ENCODE peak calls at places on chromosomes 1 and 21, in five cellular contexts. I is HepG2, Z is K562, Y is GM12878, O is GM12892. E is an unnamed sample.

GRCh38 chr1:186519981-186520380 is 59.1 kb upstream of the PDC start:
- DNase-seq in I (no peak), Z (no peak), Y (no peak), O (no peak), E (no peak)

GRCh38 chr1:9473032-9473792 is 66.1 kb upstream of the SLC25A33 start:
- DNase-seq in I (no peak), Z (peak), Y (no peak), O (no peak), E (no peak)

GRCh38 chr21:27649323-27649722 is 682.4 kb upstream of the ADAMTS5 start:
- DNase-seq in I (no peak), Z (no peak), Y (no peak), O (no peak), E (no peak)

GRCh38 chr1:161200421-161200991 is 1.7 kb upstream of the ADAMTS4 start:
- DNase-seq in I (peak), Z (peak), Y (no peak), O (no peak), E (no peak)

GRCh38 chr1:230174765-230175747 is 108.0 kb downstream of the GALNT2 start:
- DNase-seq in I (no peak), Z (peak), Y (no peak), O (no peak), E (no peak)

GRCh38 chr1:10677508-10678364 is 118.7 kb downstream of the CASZ1 start:
- DNase-seq in I (peak), Z (no peak), Y (no peak), O (no peak), E (no peak)

GRCh38 chr1:84991097-84991890 is 5.6 kb downstream of the MCOLN2 start:
- DNase-seq in I (no peak), Z (no peak), Y (no peak), O (peak), E (no peak)

GRCh38 chr1:166164995-166165660 is 1.7 kb downstream of the FAM78B start:
- DNase-seq in I (peak), Z (peak), Y (no peak), O (peak), E (peak)

GRCh38 chr1:238710697-238711096 is 675.7 kb upstream of the CHRM3 start:
- DNase-seq in I (no peak), Z (no peak), Y (no peak), O (no peak), E (no peak)

GRCh38 chr1:205229399-205229861 is 1.7 kb downstream of the TMCC2 start:
- DNase-seq in I (peak), Z (peak), Y (no peak), O (peak), E (peak)

GRCh38 chr1:179153217-179153616 is 71.3 kb downstream of the TOR3A start:
- DNase-seq in I (no peak), Z (no peak), Y (no peak), O (no peak), E (no peak)

GRCh38 chr1:64595871-64596515 is 126.1 kb downstream of the CACHD1 start:
- DNase-seq in I (peak), Z (no peak), Y (no peak), O (no peak), E (no peak)

GRCh38 chr1:152486400-152487006 is 24.1 kb upstream of the LCE5A start:
- DNase-seq in I (peak), Z (peak), Y (no peak), O (no peak), E (no peak)

GRCh38 chr21:31901342-31901741 is 28.5 kb downstream of the HUNK start:
- DNase-seq in I (no peak), Z (no peak), Y (no peak), O (no peak), E (no peak)

GRCh38 chr1:20187103-20187812 is 940 bp upstream of the PLA2G2C start:
- DNase-seq in I (no peak), Z (peak), Y (no peak), O (no peak), E (no peak)
- TF ChIP-seq POLR2A in I (no peak), Z (no peak), Y (no peak), O (no peak), E (no peak)

DNA sequence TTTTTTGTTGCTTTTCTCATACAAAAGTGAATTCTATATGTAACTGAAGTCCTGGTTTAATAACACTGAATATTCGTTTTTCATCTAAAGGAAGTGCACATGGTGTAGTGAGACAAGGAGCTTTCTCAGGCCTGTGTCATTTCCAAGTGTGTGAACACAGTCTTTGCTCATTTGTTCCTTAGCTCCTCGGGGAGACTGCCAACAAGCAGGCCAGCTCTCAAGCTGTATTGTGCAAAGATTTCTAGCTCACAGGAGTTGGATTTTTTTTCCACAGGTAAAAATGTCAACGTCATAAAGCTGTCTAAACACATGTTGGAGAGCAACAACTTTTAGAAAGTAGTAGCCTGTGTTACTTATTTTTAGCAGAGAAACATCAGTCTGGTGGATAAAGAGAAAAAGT is 87.8 kb upstream of the S1PR1 start:
- DNase-seq in I (no peak), Z (no peak), Y (no peak), O (no peak), E (no peak)
- TF ChIP-seq TAF1 in I (no peak), Z (no peak), Y (no peak), O (no peak), E (no peak)

GRCh38 chr21:35932232-35932911 is 128.0 kb downstream of the SETD4 start:
- DNase-seq in I (no peak), Z (peak), Y (peak), O (peak), E (peak)
- TF ChIP-seq POLR2A in I (no peak), Z (no peak), Y (no peak), O (no peak), E (no peak)

DNA sequence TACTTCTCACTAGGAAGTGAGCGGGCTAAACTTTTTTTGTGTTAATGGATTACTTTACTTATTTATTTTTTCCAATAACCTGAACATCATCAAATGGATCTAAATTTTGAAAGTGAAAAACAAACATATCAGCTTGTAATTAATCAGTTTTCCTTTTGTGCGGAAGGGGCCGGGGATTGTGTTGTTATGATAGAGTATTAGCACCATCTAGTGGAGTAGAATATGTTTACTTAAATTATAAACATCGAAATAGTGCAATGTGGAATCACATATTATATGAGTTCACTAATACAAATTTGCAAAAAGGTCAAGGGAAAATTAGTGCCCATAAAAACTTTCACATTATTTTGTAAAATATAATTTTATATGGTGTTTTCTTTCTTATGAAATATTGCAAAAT is 9.1 kb downstream of the CFH start:
- DNase-seq in I (no peak), Z (peak), Y (no peak), O (no peak), E (no peak)
- TF ChIP-seq TAF1 in I (no peak), Z (no peak), Y (no peak), O (no peak), E (no peak)

GRCh38 chr1:15407579-15407978 is 2.1 kb upstream of the EFHD2 start:
- DNase-seq in I (no peak), Z (no peak), Y (no peak), O (no peak), E (no peak)

GRCh38 chr1:15410884-15411245 is 1.2 kb downstream of the EFHD2 start:
- DNase-seq in I (no peak), Z (no peak), Y (no peak), O (no peak), E (no peak)

GRCh38 chr1:15408890-15409399 is 743 bp upstream of the EFHD2 start:
- DNase-seq in I (no peak), Z (no peak), Y (no peak), O (no peak), E (no peak)

GRCh38 chr1:15410223-15410883 is 665 bp downstream of the EFHD2 start:
- DNase-seq in I (no peak), Z (no peak), Y (no peak), O (no peak), E (no peak)

GRCh38 chr1:15409400-15410222 is at the start of gene EFHD2:
- DNase-seq in I (peak), Z (peak), Y (no peak), O (peak), E (peak)
- TF ChIP-seq POLR2A in I (peak), Z (peak), Y (peak), O (peak), E (peak)

DNA sequence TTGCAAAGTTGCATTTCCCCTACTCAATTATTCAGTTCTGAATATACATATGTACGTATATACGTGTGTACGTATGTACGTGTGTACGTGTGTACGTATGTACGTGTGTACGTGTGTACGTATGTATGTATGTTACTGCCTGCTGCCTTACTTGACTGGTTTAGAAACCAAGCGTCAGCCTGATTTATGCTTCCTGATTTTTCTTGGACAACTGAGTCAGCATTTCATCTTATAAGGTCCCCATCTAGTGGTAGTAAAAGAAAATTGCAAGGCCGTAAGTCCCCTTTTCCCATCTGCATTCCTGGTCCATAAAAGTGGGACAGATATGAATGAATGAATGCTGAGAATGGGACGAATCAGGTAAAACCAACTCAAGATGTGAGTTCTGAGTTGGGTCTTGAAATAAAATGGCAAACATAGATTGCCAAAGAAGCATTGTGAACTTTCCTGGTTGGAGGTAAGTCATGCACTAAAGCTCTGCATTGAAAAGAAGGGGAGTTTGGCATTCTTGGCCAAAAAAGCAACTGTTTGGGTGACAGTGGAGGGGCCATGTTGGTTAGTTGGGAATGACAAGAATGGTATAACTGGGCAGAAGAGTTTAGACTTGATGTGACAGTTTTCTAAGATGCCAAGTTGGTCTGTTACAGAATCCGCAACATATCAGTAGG is 76.4 kb upstream of the DNAH14 start:
- DNase-seq in I (peak), Z (peak), Y (peak), O (no peak), E (no peak)
- TF ChIP-seq TAF1 in I (no peak), Z (no peak), Y (no peak), O (no peak), E (no peak)

GRCh38 chr1:27380223-27380622 is 2.9 kb downstream of the CD164L2 start:
- DNase-seq in I (no peak), Z (no peak), Y (no peak), O (no peak), E (no peak)

GRCh38 chr1:27380766-27381733 is 2.1 kb downstream of the CD164L2 start:
- DNase-seq in I (no peak), Z (no peak), Y (no peak), O (no peak), E (no peak)

GRCh38 chr1:27383661-27384060 is 528 bp upstream of the CD164L2 start:
- DNase-seq in I (no peak), Z (no peak), Y (no peak), O (no peak), E (no peak)

GRCh38 chr1:27382950-27383627 is at the start of gene CD164L2:
- DNase-seq in I (no peak), Z (peak), Y (no peak), O (no peak), E (peak)

DNA sequence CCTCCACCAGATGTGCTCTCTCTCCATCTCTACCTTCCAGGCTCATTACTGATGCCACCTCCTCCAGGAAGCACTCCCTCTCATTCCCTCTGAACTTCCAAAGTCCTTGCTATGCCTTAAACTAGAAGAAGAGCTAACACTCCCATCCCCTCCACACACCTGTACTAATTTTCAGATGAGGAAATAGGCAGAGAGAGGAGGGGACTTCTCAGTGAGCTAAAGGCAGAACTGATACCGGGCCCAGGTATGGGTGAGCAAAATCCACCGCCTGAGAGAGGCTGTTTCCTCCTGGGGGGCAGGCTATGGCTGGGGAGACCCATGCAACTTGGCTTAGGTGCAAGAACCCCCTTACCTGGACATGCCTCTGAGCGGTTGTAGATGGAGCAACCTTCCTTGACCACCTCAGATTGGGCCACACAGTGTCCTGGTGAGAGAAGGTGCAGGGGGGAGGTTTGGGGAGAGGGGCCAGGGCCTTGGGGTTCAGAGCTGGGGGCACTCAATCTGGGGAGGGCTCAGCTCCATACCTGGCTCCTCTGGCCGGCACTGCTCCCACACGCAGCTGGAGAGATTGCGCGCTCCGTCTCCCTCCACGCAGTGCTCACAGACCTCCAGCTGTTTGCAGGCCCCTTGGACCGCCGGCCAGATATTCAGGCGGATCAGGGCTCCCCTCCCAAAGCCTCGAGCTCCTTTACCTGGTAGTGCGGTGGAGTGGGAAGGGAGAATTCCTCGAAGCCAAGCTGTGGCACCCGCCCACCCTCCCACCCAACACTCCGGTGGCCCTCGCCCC is 964 bp downstream of the CD164L2 start:
- DNase-seq in I (no peak), Z (no peak), Y (no peak), O (no peak), E (no peak)
- TF ChIP-seq POLR2A in I (no peak), Z (no peak), Y (no peak), O (no peak), E (no peak)

GRCh38 chr1:4108741-4109625 is 208.9 kb upstream of the C1orf174 start:
- DNase-seq in I (no peak), Z (no peak), Y (no peak), O (no peak), E (no peak)
- TF ChIP-seq TAF1 in I (no peak), Z (no peak), Y (no peak), O (no peak), E (no peak)

DNA sequence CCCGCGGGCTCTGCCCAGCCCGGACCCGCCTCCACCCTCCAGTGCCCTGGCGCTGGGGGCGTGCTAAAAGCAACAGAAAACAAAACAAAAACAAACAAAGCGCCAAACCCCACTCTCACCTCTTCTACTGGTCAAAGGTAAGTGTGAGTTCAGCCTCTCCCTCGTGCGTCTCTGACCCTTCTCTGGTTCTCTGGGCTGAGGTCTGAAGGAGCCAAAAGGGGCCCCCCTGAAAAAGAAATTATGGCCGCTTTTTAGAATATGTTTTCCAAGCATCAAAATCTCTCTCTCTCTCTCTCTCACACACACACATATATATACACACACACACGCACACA is 133.5 kb upstream of the DPYD start:
- DNase-seq in I (no peak), Z (no peak), Y (no peak), O (no peak), E (no peak)
- TF ChIP-seq POLR2A in I (no peak), Z (no peak), Y (no peak), O (no peak), E (no peak)

GRCh38 chr1:198096390-198096789 is 60.4 kb upstream of the NEK7 start:
- DNase-seq in I (no peak), Z (no peak), Y (no peak), O (no peak), E (no peak)
- TF ChIP-seq TAF1 in I (no peak), Z (no peak), Y (no peak), O (no peak), E (no peak)

E was measured in GM12891.